ENCODE peak calls at places on chromosomes 13 and 19, in ten cellular contexts. Q is retina; M is astrocyte of the hippocampus; T is memory B cell; N is posterior cingulate gyrus; H is mesenteric fat pad; W is progenitor cell of endocrine pancreas; A is stimulated activated naive CD8-positive, alpha-beta T cell treated with anti-CD3 and anti-CD28 coated beads, Interleukin-15, Interleukin-2, amounts not matched to agents 100 U/mL and 50 U/mL, for 24 hours; E is GM04504; D is A172. S is an unnamed sample.

GRCh38 chr19:41434450-41434849 is 5.3 kb downstream of the DMAC2 start:
- DNase-seq in Q (no peak), M (no peak), T (no peak), N (no peak), H (no peak), W (no peak), A (no peak), E (no peak), D (no peak), S (no peak)

GRCh38 chr13:99289265-99289664 is 17.9 kb downstream of the GPR183 start:
- DNase-seq in Q (no peak), M (no peak), T (no peak), N (no peak), H (no peak), W (no peak), A (no peak), E (no peak), D (no peak), S (no peak)

GRCh38 chr19:55256562-55257460 is 2.0 kb downstream of the PPP6R1 start:
- DNase-seq in Q (no peak), M (no peak), T (no peak), N (no peak), H (no peak), W (no peak), A (peak; percentile 31), E (no peak), D (no peak), S (no peak)

GRCh38 chr19:13953021-13953531 is 767 bp downstream of the DCAF15 start:
- DNase-seq in Q (peak; percentile 51), M (peak; percentile 65), T (no peak), N (no peak), H (no peak), W (no peak), A (peak; percentile 15), E (peak; percentile 52), D (peak; percentile 55), S (no peak)

GRCh38 chr13:78784017-78784745 is 125.2 kb upstream of the OBI1 start:
- DNase-seq in Q (no peak), M (no peak), T (no peak), N (no peak), H (no peak), W (no peak), A (no peak), E (no peak), D (no peak), S (no peak)

GRCh38 chr19:3270908-3271307 is 46.4 kb downstream of the CELF5 start:
- DNase-seq in Q (peak; percentile 44), M (peak; percentile 67), T (no peak), N (peak; percentile 83), H (no peak), W (no peak), A (peak; percentile 63), E (peak; percentile 17), D (peak; percentile 69), S (no peak)

GRCh38 chr13:47211106-47211505 is 314.3 kb upstream of the HTR2A start:
- DNase-seq in Q (no peak), M (peak; percentile 49), T (no peak), N (no peak), H (no peak), W (no peak), A (no peak), E (no peak), D (peak; percentile 84), S (no peak)

GRCh38 chr19:10567696-10568443 is 909 bp downstream of the CDKN2D start:
- DNase-seq in Q (no peak), M (no peak), T (no peak), N (no peak), H (no peak), W (no peak), A (peak; percentile 28), E (no peak), D (peak; percentile 24), S (no peak)

GRCh38 chr19:56477429-56478338 is 539 bp upstream of the ZNF667 start:
- DNase-seq in Q (peak; percentile 100), M (peak; percentile 97), T (peak; percentile 36), N (peak; percentile 93), H (peak; percentile 93), W (no peak), A (peak; percentile 73), E (peak; percentile 83), D (peak; percentile 91), S (peak; percentile 94)

GRCh38 chr13:101618440-101619187 is 166.1 kb downstream of the ITGBL1 start:
- DNase-seq in Q (no peak), M (no peak), T (no peak), N (no peak), H (no peak), W (no peak), A (no peak), E (no peak), D (no peak), S (no peak)

GRCh38 chr13:73417012-73417615 is 358.3 kb downstream of the KLF5 start:
- DNase-seq in Q (no peak), M (no peak), T (no peak), N (no peak), H (no peak), W (no peak), A (no peak), E (no peak), D (peak; percentile 57), S (no peak)

GRCh38 chr19:8566855-8567254 is 10.4 kb downstream of the MYO1F start:
- DNase-seq in Q (no peak), M (no peak), T (no peak), N (no peak), H (no peak), W (no peak), A (no peak), E (no peak), D (no peak), S (no peak)

GRCh38 chr19:1465191-1466016 is 13.6 kb downstream of the C19orf25 start:
- DNase-seq in Q (no peak), M (no peak), T (no peak), N (peak; percentile 22), H (no peak), W (no peak), A (peak; percentile 51), E (no peak), D (no peak), S (no peak)

GRCh38 chr13:26325876-26326275 is 71.9 kb downstream of the CDK8 start:
- DNase-seq in Q (no peak), M (no peak), T (no peak), N (no peak), H (no peak), W (no peak), A (no peak), E (no peak), D (no peak), S (no peak)

GRCh38 chr13:74675185-74675584 is 541.0 kb upstream of the KLF12 start:
- DNase-seq in Q (no peak), M (peak; percentile 61), T (no peak), N (no peak), H (no peak), W (no peak), A (no peak), E (no peak), D (peak; percentile 6), S (no peak)

GRCh38 chr13:113489549-113490495 is 689 bp downstream of the DCUN1D2 start:
- DNase-seq in Q (peak; percentile 78), M (peak; percentile 73), T (peak; percentile 20), N (peak; percentile 44), H (no peak), W (no peak), A (peak; percentile 51), E (peak; percentile 12), D (peak; percentile 30), S (peak; percentile 20)

GRCh38 chr19:45076029-45076850 is at the start of gene ZNF296:
- DNase-seq in Q (peak; percentile 55), M (peak; percentile 70), T (peak; percentile 78), N (no peak), H (no peak), W (peak; percentile 55), A (peak; percentile 88), E (no peak), D (no peak), S (peak; percentile 80)

GRCh38 chr13:93227906-93228801 is 1.5 kb downstream of the GPC6 start:
- DNase-seq in Q (peak; percentile 98), M (peak; percentile 94), T (no peak), N (peak; percentile 64), H (peak; percentile 90), W (peak; percentile 71), A (no peak), E (peak; percentile 75), D (peak; percentile 64), S (no peak)

GRCh38 chr19:29666634-29667389 is 1.6 kb downstream of the PLEKHF1 start:
- DNase-seq in Q (peak; percentile 45), M (peak; percentile 87), T (no peak), N (no peak), H (peak; percentile 86), W (no peak), A (peak; percentile 43), E (peak; percentile 57), D (peak; percentile 64), S (no peak)

GRCh38 chr13:32228330-32229041 is 86.7 kb downstream of the ZAR1L start:
- DNase-seq in Q (no peak), M (no peak), T (no peak), N (no peak), H (no peak), W (no peak), A (no peak), E (no peak), D (peak; percentile 35), S (no peak)

GRCh38 chr13:66826398-66826797 is 403.7 kb downstream of the PCDH9 start:
- DNase-seq in Q (no peak), M (no peak), T (no peak), N (no peak), H (no peak), W (no peak), A (no peak), E (no peak), D (no peak), S (no peak)

GRCh38 chr19:10431943-10432735 is 11.8 kb downstream of the PDE4A start:
- DNase-seq in Q (no peak), M (no peak), T (peak; percentile 59), N (no peak), H (no peak), W (no peak), A (peak; percentile 76), E (peak; percentile 21), D (no peak), S (peak; percentile 79)

GRCh38 chr13:106867249-106867648 is 299.3 kb upstream of the ARGLU1 start:
- DNase-seq in Q (peak; percentile 63), M (peak; percentile 53), T (no peak), N (no peak), H (no peak), W (no peak), A (no peak), E (no peak), D (peak; percentile 4), S (no peak)